ENCODE peak calls at places on chromosomes 6 and 20, in nine cellular contexts. One of them, this sample, is unnamed.
A peak's percentile ranks its signal among the peaks of the same experiment; 100 is the strongest.

GRCh38 chr6:111757342-111757741 is 115.9 kb downstream of the FYN start:
- DNase-seq in A549: no peak
- DNase-seq in stimulated activated CD8-positive, alpha-beta memory T cell treated with anti-CD3 and anti-CD28 coated beads, Interleukin-4, amount 100 ng/mL, for 24 hours: no peak
- DNase-seq in iris pigment epithelial cell: peak; percentile 74
- DNase-seq in activated CD4-positive, CD25-positive, alpha-beta regulatory T cell: no peak
- DNase-seq in NCI-H748 treated with DMSO at 0.1 percent for 48 hours: no peak
- DNase-seq in H7: no peak
- DNase-seq in GM04504: no peak
- DNase-seq in glutamatergic neuron: no peak
- DNase-seq in this sample: peak; percentile 51

GRCh38 chr6:37021356-37022129 is 16.1 kb downstream of the FGD2 start:
- DNase-seq in stimulated activated CD8-positive, alpha-beta memory T cell treated with anti-CD3 and anti-CD28 coated beads, Interleukin-4, amount 100 ng/mL, for 24 hours: peak; percentile 47
- DNase-seq in A549: no peak
- DNase-seq in NCI-H748 treated with DMSO at 0.1 percent for 48 hours: no peak
- DNase-seq in iris pigment epithelial cell: peak; percentile 56
- DNase-seq in GM04504: no peak
- DNase-seq in glutamatergic neuron: no peak
- DNase-seq in activated CD4-positive, CD25-positive, alpha-beta regulatory T cell: peak; percentile 73
- DNase-seq in H7: peak; percentile 74
- DNase-seq in this sample: peak; percentile 40

GRCh38 chr6:115004982-115005381 is 662.2 kb upstream of the HS3ST5 start:
- DNase-seq in iris pigment epithelial cell: no peak
- DNase-seq in NCI-H748 treated with DMSO at 0.1 percent for 48 hours: no peak
- DNase-seq in stimulated activated CD8-positive, alpha-beta memory T cell treated with anti-CD3 and anti-CD28 coated beads, Interleukin-4, amount 100 ng/mL, for 24 hours: no peak
- DNase-seq in H7: peak; percentile 2
- DNase-seq in glutamatergic neuron: no peak
- DNase-seq in activated CD4-positive, CD25-positive, alpha-beta regulatory T cell: no peak
- DNase-seq in GM04504: no peak
- DNase-seq in A549: no peak
- DNase-seq in this sample: no peak

GRCh38 chr6:160036790-160037206 is 67.9 kb downstream of the IGF2R start:
- DNase-seq in A549: no peak
- DNase-seq in GM04504: peak; percentile 74
- DNase-seq in glutamatergic neuron: no peak
- DNase-seq in H7: no peak
- DNase-seq in iris pigment epithelial cell: peak; percentile 74
- DNase-seq in activated CD4-positive, CD25-positive, alpha-beta regulatory T cell: no peak
- DNase-seq in NCI-H748 treated with DMSO at 0.1 percent for 48 hours: no peak
- DNase-seq in stimulated activated CD8-positive, alpha-beta memory T cell treated with anti-CD3 and anti-CD28 coated beads, Interleukin-4, amount 100 ng/mL, for 24 hours: no peak
- DNase-seq in this sample: peak; percentile 84

GRCh38 chr6:129440691-129441090 is 269.3 kb downstream of the ARHGAP18 start:
- DNase-seq in activated CD4-positive, CD25-positive, alpha-beta regulatory T cell: no peak
- DNase-seq in H7: peak; percentile 11
- DNase-seq in stimulated activated CD8-positive, alpha-beta memory T cell treated with anti-CD3 and anti-CD28 coated beads, Interleukin-4, amount 100 ng/mL, for 24 hours: no peak
- DNase-seq in GM04504: no peak
- DNase-seq in A549: no peak
- DNase-seq in NCI-H748 treated with DMSO at 0.1 percent for 48 hours: no peak
- DNase-seq in iris pigment epithelial cell: peak; percentile 41
- DNase-seq in glutamatergic neuron: peak; percentile 16
- DNase-seq in this sample: peak; percentile 29

GRCh38 chr6:169805242-169805838 is 53.9 kb downstream of the ERMARD start:
- DNase-seq in A549: no peak
- DNase-seq in GM04504: no peak
- DNase-seq in stimulated activated CD8-positive, alpha-beta memory T cell treated with anti-CD3 and anti-CD28 coated beads, Interleukin-4, amount 100 ng/mL, for 24 hours: no peak
- DNase-seq in NCI-H748 treated with DMSO at 0.1 percent for 48 hours: no peak
- DNase-seq in iris pigment epithelial cell: no peak
- DNase-seq in glutamatergic neuron: no peak
- DNase-seq in activated CD4-positive, CD25-positive, alpha-beta regulatory T cell: no peak
- DNase-seq in H7: no peak
- DNase-seq in this sample: no peak

GRCh38 chr6:79941489-79942151 is 5.7 kb downstream of the ELOVL4 start:
- DNase-seq in H7: no peak
- DNase-seq in NCI-H748 treated with DMSO at 0.1 percent for 48 hours: no peak
- DNase-seq in A549: no peak
- DNase-seq in activated CD4-positive, CD25-positive, alpha-beta regulatory T cell: no peak
- DNase-seq in glutamatergic neuron: no peak
- DNase-seq in stimulated activated CD8-positive, alpha-beta memory T cell treated with anti-CD3 and anti-CD28 coated beads, Interleukin-4, amount 100 ng/mL, for 24 hours: no peak
- DNase-seq in iris pigment epithelial cell: no peak
- DNase-seq in GM04504: no peak
- DNase-seq in this sample: no peak

GRCh38 chr20:51752343-51752951 is 15.7 kb downstream of the ATP9A start:
- DNase-seq in iris pigment epithelial cell: peak; percentile 80
- DNase-seq in glutamatergic neuron: no peak
- DNase-seq in stimulated activated CD8-positive, alpha-beta memory T cell treated with anti-CD3 and anti-CD28 coated beads, Interleukin-4, amount 100 ng/mL, for 24 hours: no peak
- DNase-seq in GM04504: peak; percentile 68
- DNase-seq in NCI-H748 treated with DMSO at 0.1 percent for 48 hours: no peak
- DNase-seq in activated CD4-positive, CD25-positive, alpha-beta regulatory T cell: no peak
- DNase-seq in A549: peak; percentile 40
- DNase-seq in H7: no peak
- DNase-seq in this sample: peak; percentile 72

GRCh38 chr20:884983-885952 is 30.9 kb downstream of the ANGPT4 start:
- DNase-seq in H7: peak; percentile 91
- DNase-seq in glutamatergic neuron: peak; percentile 83
- DNase-seq in iris pigment epithelial cell: peak; percentile 55
- DNase-seq in GM04504: peak; percentile 10
- DNase-seq in A549: no peak
- DNase-seq in NCI-H748 treated with DMSO at 0.1 percent for 48 hours: no peak
- DNase-seq in stimulated activated CD8-positive, alpha-beta memory T cell treated with anti-CD3 and anti-CD28 coated beads, Interleukin-4, amount 100 ng/mL, for 24 hours: no peak
- DNase-seq in activated CD4-positive, CD25-positive, alpha-beta regulatory T cell: no peak
- DNase-seq in this sample: peak; percentile 81

This sample was measured in AG20443.